ENCODE peak calls at places on chromosome 2, in ten cellular contexts. L, M, Y, C, B, P, J, W, K and T are unnamed samples.

GRCh38 chr2:68832161-68832869 is 38.9 kb downstream of the BMP10 start:
- DNase-seq in L (no peak), M (no peak), Y (no peak), C (no peak), B (peak), P (peak), J (peak), W (peak), K (peak), T (peak)

GRCh38 chr2:113890253-113891235 is 655 bp downstream of the ACTR3 start:
- DNase-seq in L (no peak), M (peak), Y (peak), C (peak), B (peak), P (peak), J (peak), W (peak), K (peak), T (peak)

GRCh38 chr2:15348028-15348427 is 213.1 kb downstream of the NBAS start:
- DNase-seq in L (no peak), M (no peak), Y (no peak), C (no peak), B (no peak), P (no peak), J (no peak), W (no peak), K (no peak), T (no peak)

GRCh38 chr2:161344737-161345136 is 36.5 kb downstream of the PSMD14 start:
- DNase-seq in L (no peak), M (no peak), Y (no peak), C (no peak), B (no peak), P (no peak), J (no peak), W (no peak), K (no peak), T (no peak)

GRCh38 chr2:9983413-9984216 is 32.1 kb downstream of the GRHL1 start:
- DNase-seq in L (no peak), M (no peak), Y (no peak), C (no peak), B (no peak), P (no peak), J (no peak), W (no peak), K (no peak), T (no peak)

GRCh38 chr2:105950521-105951389 is 206.0 kb downstream of the NCK2 start:
- DNase-seq in L (peak), M (no peak), Y (no peak), C (no peak), B (no peak), P (no peak), J (no peak), W (no peak), K (no peak), T (no peak)

GRCh38 chr2:137173514-137173913 is 408.2 kb downstream of the THSD7B start:
- DNase-seq in L (no peak), M (no peak), Y (peak), C (no peak), B (peak), P (no peak), J (no peak), W (no peak), K (no peak), T (no peak)

GRCh38 chr2:44100351-44100750 is 68.3 kb upstream of the PPM1B start:
- DNase-seq in L (no peak), M (peak), Y (peak), C (peak), B (no peak), P (no peak), J (peak), W (peak), K (no peak), T (peak)

GRCh38 chr2:12484536-12485115 is 232.1 kb upstream of the TRIB2 start:
- DNase-seq in L (no peak), M (no peak), Y (no peak), C (no peak), B (no peak), P (no peak), J (no peak), W (no peak), K (no peak), T (no peak)

GRCh38 chr2:131034122-131035051 is 58.9 kb downstream of the FAM168B start:
- DNase-seq in L (no peak), M (no peak), Y (no peak), C (peak), B (no peak), P (no peak), J (peak), W (no peak), K (peak), T (peak)

GRCh38 chr2:3426615-3427014 is 47.1 kb downstream of the TRAPPC12 start:
- DNase-seq in L (no peak), M (no peak), Y (no peak), C (no peak), B (no peak), P (no peak), J (no peak), W (no peak), K (no peak), T (no peak)

GRCh38 chr2:2960817-2961216 is 416.8 kb downstream of the EIPR1 start:
- DNase-seq in L (no peak), M (no peak), Y (no peak), C (no peak), B (no peak), P (no peak), J (no peak), W (no peak), K (no peak), T (no peak)

GRCh38 chr2:204725693-204726092 is 180.4 kb downstream of the PARD3B start:
- DNase-seq in L (no peak), M (no peak), Y (no peak), C (no peak), B (no peak), P (no peak), J (no peak), W (no peak), K (no peak), T (no peak)

GRCh38 chr2:160474891-160475795 is 18.5 kb downstream of the RBMS1 start:
- DNase-seq in L (no peak), M (no peak), Y (no peak), C (no peak), B (no peak), P (no peak), J (no peak), W (no peak), K (no peak), T (no peak)

GRCh38 chr2:186995092-186995491 is 146.1 kb upstream of the ZSWIM2 start:
- DNase-seq in L (no peak), M (no peak), Y (no peak), C (no peak), B (no peak), P (no peak), J (no peak), W (no peak), K (no peak), T (no peak)

GRCh38 chr2:48450936-48451602 is 78.9 kb upstream of the STON1 start:
- DNase-seq in L (no peak), M (no peak), Y (no peak), C (no peak), B (no peak), P (no peak), J (no peak), W (no peak), K (no peak), T (no peak)

GRCh38 chr2:98479959-98480524 is 35.4 kb downstream of the INPP4A start:
- DNase-seq in L (no peak), M (no peak), Y (no peak), C (peak), B (no peak), P (no peak), J (peak), W (peak), K (peak), T (no peak)

GRCh38 chr2:153543639-153544071 is 65.1 kb upstream of the RPRM start:
- DNase-seq in L (no peak), M (no peak), Y (no peak), C (no peak), B (no peak), P (no peak), J (no peak), W (no peak), K (no peak), T (no peak)

GRCh38 chr2:71506754-71507153 is 53.4 kb downstream of the DYSF start:
- DNase-seq in L (no peak), M (no peak), Y (no peak), C (no peak), B (no peak), P (no peak), J (peak), W (no peak), K (no peak), T (no peak)
- TF ChIP-seq EP300 in L (no peak), M (no peak), Y (no peak), C (no peak), B (no peak), P (no peak), J (no peak), W (no peak), K (no peak), T (no peak)

GRCh38 chr2:125643585-125643984 is 1012.4 kb upstream of the GYPC start:
- DNase-seq in L (no peak), M (no peak), Y (no peak), C (no peak), B (peak), P (no peak), J (no peak), W (peak), K (no peak), T (no peak)
- TF ChIP-seq CTCF in L (no peak), M (no peak), Y (no peak), C (no peak), B (no peak), P (no peak), J (no peak), W (no peak), K (no peak), T (no peak)

DNA sequence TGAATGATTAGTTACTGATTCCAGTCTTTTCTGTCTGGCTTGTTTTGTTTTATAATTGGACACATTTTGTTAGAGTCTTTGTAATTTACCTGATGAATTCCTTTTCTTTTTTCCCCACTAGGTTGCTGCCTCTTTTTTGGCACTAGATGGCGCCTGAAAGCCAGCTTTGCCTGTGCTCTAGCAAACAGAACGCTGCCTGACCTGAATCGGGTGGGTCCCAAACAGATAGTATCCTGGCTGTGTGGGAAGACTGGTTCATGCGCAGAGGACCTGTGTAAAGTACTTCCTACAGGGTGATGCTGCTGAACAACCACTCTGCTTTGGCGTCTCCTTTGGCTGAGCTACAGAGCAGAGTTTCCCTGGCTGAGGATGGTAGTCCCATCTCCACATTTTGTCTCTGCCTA is 288.2 kb downstream of the IKZF2 start:
- DNase-seq in L (peak), M (no peak), Y (peak), C (peak), B (peak), P (peak), J (no peak), W (peak), K (no peak), T (no peak)
- TF ChIP-seq EP300 in L (no peak), M (no peak), Y (no peak), C (no peak), B (no peak), P (no peak), J (no peak), W (no peak), K (no peak), T (no peak)

GRCh38 chr2:64866797-64867196 is 122.4 kb upstream of the SLC1A4 start:
- DNase-seq in L (no peak), M (no peak), Y (no peak), C (no peak), B (no peak), P (no peak), J (no peak), W (peak), K (peak), T (peak)
- TF ChIP-seq CTCF in L (no peak), M (no peak), Y (no peak), C (no peak), B (no peak), P (no peak), J (no peak), W (no peak), K (no peak), T (no peak)